ENCODE peak calls at places on chromosomes 1 and 21, in five cellular contexts. One of them, this sample, is unnamed.
A peak's percentile ranks its signal among the peaks of the same experiment; 100 is the strongest.

GRCh38 chr1:7862211-7863060 is 9.6 kb upstream of the UTS2 start:
- DNase-seq in HCT116: no peak
- DNase-seq in H1: no peak
- DNase-seq in K562: no peak
- DNase-seq in GM23338: no peak
- DNase-seq in this sample: no peak

GRCh38 chr1:53274026-53274425 is 35.7 kb upstream of the MAGOH start:
- DNase-seq in HCT116: no peak
- DNase-seq in H1: no peak
- DNase-seq in K562: no peak
- DNase-seq in GM23338: no peak
- DNase-seq in this sample: no peak

GRCh38 chr1:92365378-92366044 is 66.7 kb downstream of the RPAP2 start:
- DNase-seq in HCT116: no peak
- DNase-seq in H1: no peak
- DNase-seq in K562: no peak
- DNase-seq in GM23338: no peak
- DNase-seq in this sample: no peak

GRCh38 chr1:84299536-84300260 is 1.8 kb upstream of the SAMD13 start:
- DNase-seq in HCT116: no peak
- DNase-seq in H1: no peak
- DNase-seq in K562: no peak
- DNase-seq in GM23338: peak; percentile 37
- DNase-seq in this sample: peak; percentile 56

GRCh38 chr1:22428672-22429071 is 23.0 kb upstream of the ZBTB40 start:
- DNase-seq in HCT116: peak; percentile 69
- DNase-seq in H1: no peak
- DNase-seq in K562: peak; percentile 85
- DNase-seq in GM23338: peak; percentile 86
- DNase-seq in this sample: peak; percentile 84

GRCh38 chr1:180586671-180587155 is 27.9 kb downstream of the OVAAL start:
- DNase-seq in HCT116: no peak
- DNase-seq in H1: no peak
- DNase-seq in K562: no peak
- DNase-seq in GM23338: no peak
- DNase-seq in this sample: peak; percentile 47

GRCh38 chr1:91092503-91092902 is 70.7 kb upstream of the ZNF644 start:
- DNase-seq in HCT116: no peak
- DNase-seq in H1: no peak
- DNase-seq in K562: no peak
- DNase-seq in GM23338: no peak
- DNase-seq in this sample: peak; percentile 26

GRCh38 chr1:84632142-84632541 is 57.9 kb upstream of the CTBS start:
- DNase-seq in HCT116: no peak
- DNase-seq in H1: no peak
- DNase-seq in K562: no peak
- DNase-seq in GM23338: no peak
- DNase-seq in this sample: no peak

GRCh38 chr1:22123071-22123390 is 19.9 kb downstream of the WNT4 start:
- DNase-seq in HCT116: no peak
- DNase-seq in H1: no peak
- DNase-seq in K562: no peak
- DNase-seq in GM23338: no peak
- DNase-seq in this sample: no peak

GRCh38 chr1:89175601-89176256 is at the start of gene GBP7:
- DNase-seq in HCT116: no peak
- DNase-seq in H1: no peak
- DNase-seq in K562: no peak
- DNase-seq in GM23338: no peak
- DNase-seq in this sample: no peak

GRCh38 chr1:30377230-30378022 is 346.0 kb downstream of the MATN1 start:
- DNase-seq in HCT116: no peak
- DNase-seq in H1: no peak
- DNase-seq in K562: no peak
- DNase-seq in GM23338: no peak
- DNase-seq in this sample: no peak

GRCh38 chr21:23162213-23162946 is 2164.2 kb downstream of the NCAM2 start:
- DNase-seq in HCT116: no peak
- DNase-seq in H1: no peak
- DNase-seq in K562: no peak
- DNase-seq in GM23338: no peak
- DNase-seq in this sample: peak; percentile 94

GRCh38 chr1:29532741-29533140 is 296.4 kb downstream of the PTPRU start:
- DNase-seq in HCT116: no peak
- DNase-seq in H1: no peak
- DNase-seq in K562: no peak
- DNase-seq in GM23338: no peak
- DNase-seq in this sample: no peak

GRCh38 chr21:43301424-43302355 is 125.2 kb downstream of the SIK1 start:
- DNase-seq in HCT116: no peak
- DNase-seq in H1: no peak
- DNase-seq in K562: no peak
- DNase-seq in GM23338: no peak
- DNase-seq in this sample: no peak

GRCh38 chr1:87200875-87201638 is 127.6 kb upstream of the LMO4 start:
- DNase-seq in HCT116: no peak
- DNase-seq in H1: no peak
- DNase-seq in K562: no peak
- DNase-seq in GM23338: peak; percentile 66
- DNase-seq in this sample: no peak

GRCh38 chr21:18711662-18712061 is 308.1 kb upstream of the TMPRSS15 start:
- DNase-seq in HCT116: no peak
- DNase-seq in H1: no peak
- DNase-seq in K562: no peak
- DNase-seq in GM23338: no peak
- DNase-seq in this sample: no peak

GRCh38 chr1:63915121-63915520 is 141.3 kb downstream of the ROR1 start:
- DNase-seq in HCT116: no peak
- DNase-seq in H1: no peak
- DNase-seq in K562: no peak
- DNase-seq in GM23338: peak; percentile 68
- DNase-seq in this sample: peak; percentile 35

GRCh38 chr1:94325379-94326302 is 88.3 kb upstream of the ARHGAP29 start:
- DNase-seq in HCT116: peak; percentile 92
- DNase-seq in H1: no peak
- DNase-seq in K562: no peak
- DNase-seq in GM23338: no peak
- DNase-seq in this sample: peak; percentile 98

GRCh38 chr21:42169758-42170157 is 49.2 kb upstream of the ABCG1 start:
- DNase-seq in HCT116: no peak
- DNase-seq in H1: no peak
- DNase-seq in K562: no peak
- DNase-seq in GM23338: no peak
- DNase-seq in this sample: no peak

GRCh38 chr1:65997693-65998092 is 205.0 kb downstream of the PDE4B start:
- DNase-seq in HCT116: no peak
- DNase-seq in H1: no peak
- DNase-seq in K562: no peak
- DNase-seq in GM23338: no peak
- DNase-seq in this sample: no peak

GRCh38 chr1:45299981-45300668 is 26.6 kb upstream of the HPDL start:
- DNase-seq in HCT116: peak; percentile 51
- DNase-seq in H1: no peak
- DNase-seq in K562: peak; percentile 65
- DNase-seq in GM23338: peak; percentile 86
- DNase-seq in this sample: peak; percentile 83

GRCh38 chr1:54253480-54253879 is 53.5 kb downstream of the MRPL37 start:
- DNase-seq in HCT116: peak; percentile 56
- DNase-seq in H1: no peak
- DNase-seq in K562: no peak
- DNase-seq in GM23338: no peak
- DNase-seq in this sample: peak; percentile 48

GRCh38 chr1:96473791-96474452 is 247.7 kb upstream of the PTBP2 start:
- DNase-seq in HCT116: no peak
- DNase-seq in H1: no peak
- DNase-seq in K562: no peak
- DNase-seq in GM23338: no peak
- DNase-seq in this sample: no peak

GRCh38 chr1:111725192-111725591 is 14.0 kb downstream of the INKA2 start:
- DNase-seq in HCT116: no peak
- DNase-seq in H1: no peak
- DNase-seq in K562: no peak
- DNase-seq in GM23338: no peak
- DNase-seq in this sample: no peak

GRCh38 chr1:172483448-172483847 is 39.6 kb upstream of the PIGC start:
- DNase-seq in HCT116: no peak
- DNase-seq in H1: no peak
- DNase-seq in K562: no peak
- DNase-seq in GM23338: no peak
- DNase-seq in this sample: no peak

GRCh38 chr1:111032295-111032897 is 68.7 kb upstream of the LRIF1 start:
- DNase-seq in HCT116: peak; percentile 18
- DNase-seq in H1: no peak
- DNase-seq in K562: peak; percentile 56
- DNase-seq in GM23338: peak; percentile 78
- DNase-seq in this sample: peak; percentile 30

GRCh38 chr1:170707959-170708666 is 44.2 kb downstream of the PRRX1 start:
- DNase-seq in HCT116: peak; percentile 98
- DNase-seq in H1: no peak
- DNase-seq in K562: no peak
- DNase-seq in GM23338: no peak
- DNase-seq in this sample: peak; percentile 96

DNA sequence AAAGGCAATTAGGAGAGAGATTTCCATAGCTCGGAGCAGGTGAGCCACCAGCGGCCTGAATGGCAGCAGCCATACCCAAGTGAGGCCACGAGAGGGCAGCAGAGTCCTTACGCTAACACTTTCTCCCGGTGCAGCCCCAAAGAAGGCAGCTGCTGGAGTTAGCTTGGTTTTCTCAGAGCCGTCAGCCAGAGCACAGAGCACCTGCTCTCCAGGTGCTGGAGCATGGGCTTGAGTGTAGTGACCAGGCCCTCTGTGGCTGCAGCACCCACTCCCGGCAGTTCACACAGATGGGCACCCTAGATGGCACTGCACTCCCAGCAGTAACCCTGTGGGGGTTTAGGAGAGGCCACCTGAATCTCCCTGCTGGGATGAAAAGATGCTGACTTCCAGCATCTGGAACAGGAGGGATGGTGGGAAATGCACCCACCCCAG is 45.8 kb downstream of the TMCC2 start:
- DNase-seq in HCT116: peak; percentile 48
- DNase-seq in H1: peak; percentile 83
- DNase-seq in K562: peak; percentile 92
- DNase-seq in GM23338: peak; percentile 95
- DNase-seq in this sample: peak; percentile 69
- TF ChIP-seq POLR2AphosphoS5 in HCT116: no peak
- TF ChIP-seq POLR2AphosphoS5 in H1: no peak
- TF ChIP-seq POLR2AphosphoS5 in K562: no peak
- TF ChIP-seq POLR2AphosphoS5 in GM23338: no peak
- TF ChIP-seq POLR2AphosphoS5 in this sample: no peak

DNA sequence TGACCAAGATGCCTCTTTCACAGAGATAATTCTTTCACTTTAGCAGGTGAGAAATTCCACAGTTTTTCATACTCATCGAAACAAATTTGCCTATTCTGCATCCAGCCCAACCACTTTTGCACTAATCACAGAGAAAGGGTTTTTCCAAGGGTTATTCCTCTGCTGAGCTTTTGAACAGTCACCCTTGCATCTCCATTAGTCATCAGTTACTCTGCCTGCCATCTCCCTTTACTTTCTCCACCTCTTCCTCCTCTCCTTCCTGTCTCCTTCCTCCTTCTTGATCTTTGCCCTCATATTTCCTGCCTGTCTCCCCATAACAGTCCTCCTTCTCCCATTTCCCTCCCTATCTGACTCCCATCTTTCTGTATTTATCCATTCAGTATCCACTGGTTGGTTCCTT is 43.9 kb downstream of the FH start:
- DNase-seq in HCT116: no peak
- DNase-seq in H1: no peak
- DNase-seq in K562: no peak
- DNase-seq in GM23338: no peak
- DNase-seq in this sample: peak; percentile 51
- TF ChIP-seq EZH2 in HCT116: no peak
- TF ChIP-seq EZH2 in H1: no peak
- TF ChIP-seq EZH2 in K562: no peak
- TF ChIP-seq EZH2 in GM23338: no peak
- TF ChIP-seq EZH2 in this sample: no peak

GRCh38 chr1:115114308-115114707 is 25.0 kb upstream of the TSPAN2 start:
- DNase-seq in HCT116: peak; percentile 29
- DNase-seq in H1: no peak
- DNase-seq in K562: no peak
- DNase-seq in GM23338: no peak
- DNase-seq in this sample: no peak

GRCh38 chr1:115116511-115116910 is 27.2 kb upstream of the TSPAN2 start:
- DNase-seq in HCT116: no peak
- DNase-seq in H1: no peak
- DNase-seq in K562: no peak
- DNase-seq in GM23338: no peak
- DNase-seq in this sample: no peak

GRCh38 chr1:115113781-115114180 is 24.5 kb upstream of the TSPAN2 start:
- DNase-seq in HCT116: no peak
- DNase-seq in H1: no peak
- DNase-seq in K562: no peak
- DNase-seq in GM23338: no peak
- DNase-seq in this sample: no peak

GRCh38 chr1:115115521-115116161 is 26.3 kb upstream of the TSPAN2 start:
- DNase-seq in HCT116: no peak
- DNase-seq in H1: no peak
- DNase-seq in K562: no peak
- DNase-seq in GM23338: no peak
- DNase-seq in this sample: no peak

DNA sequence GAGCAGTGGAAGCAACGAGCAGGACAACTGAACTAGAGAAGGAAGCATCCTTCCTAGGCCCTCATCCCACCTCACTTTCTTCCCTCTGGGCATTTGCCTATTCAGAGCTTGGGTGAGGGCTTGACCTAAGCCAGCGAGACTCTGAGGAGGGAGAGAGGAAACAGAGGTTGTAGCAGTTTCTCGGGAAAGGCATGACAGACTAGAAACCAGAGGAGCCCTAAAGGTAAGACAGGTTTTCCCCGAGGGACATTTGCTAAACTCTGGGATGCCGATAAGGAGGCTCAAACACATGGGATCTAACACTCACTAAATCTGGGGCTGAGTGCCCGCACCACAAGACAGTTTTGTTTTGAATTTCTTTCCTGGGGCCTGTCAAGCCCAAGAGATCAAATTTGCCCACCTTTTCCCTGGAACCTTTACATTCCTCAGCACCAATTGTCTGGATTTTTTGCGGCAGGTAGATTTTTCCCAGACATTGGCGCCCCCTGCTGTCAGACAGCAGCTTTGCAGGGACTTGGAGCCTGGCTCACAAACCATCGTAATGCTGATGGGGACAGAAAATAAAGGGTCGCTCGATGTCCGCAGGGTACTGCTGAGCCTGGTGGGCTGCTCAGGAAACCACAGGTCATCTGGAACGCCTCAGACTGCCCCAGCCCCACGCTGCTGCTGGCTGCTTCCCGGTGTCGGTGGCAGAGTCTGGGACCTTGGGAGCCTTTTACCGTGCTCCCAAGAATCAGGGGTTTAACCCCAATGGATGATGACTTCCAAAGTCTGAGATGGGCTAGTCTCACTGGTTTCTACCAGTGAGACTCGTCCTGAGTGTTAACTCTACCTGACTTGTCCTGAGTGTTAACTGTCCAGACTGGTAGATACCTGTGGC is 23.4 kb upstream of the TSPAN2 start:
- DNase-seq in HCT116: peak; percentile 6
- DNase-seq in H1: no peak
- DNase-seq in K562: peak; percentile 56
- DNase-seq in GM23338: peak; percentile 77
- DNase-seq in this sample: peak; percentile 25
- TF ChIP-seq POLR2AphosphoS5 in HCT116: no peak
- TF ChIP-seq POLR2AphosphoS5 in H1: no peak
- TF ChIP-seq POLR2AphosphoS5 in K562: no peak
- TF ChIP-seq POLR2AphosphoS5 in GM23338: no peak
- TF ChIP-seq POLR2AphosphoS5 in this sample: no peak

GRCh38 chr1:20551161-20551560 is 1.2 kb upstream of the FAM43B start:
- DNase-seq in HCT116: no peak
- DNase-seq in H1: no peak
- DNase-seq in K562: no peak
- DNase-seq in GM23338: no peak
- DNase-seq in this sample: no peak
- TF ChIP-seq EZH2 in HCT116: no peak
- TF ChIP-seq EZH2 in H1: no peak
- TF ChIP-seq EZH2 in K562: no peak
- TF ChIP-seq EZH2 in GM23338: no peak
- TF ChIP-seq EZH2 in this sample: no peak